ENCODE peak calls at places on chromosome 19, in five cellular contexts. V, R, X, L and E are unnamed samples.

GRCh38 chr19:49877020-49877878 is at the start of the genes AKT1S1 and TBC1D17:
- DNase-seq in L (peak), R (peak), V (peak), X (peak), E (peak)

GRCh38 chr19:31348416-31349159 is 648 bp downstream of the TSHZ3 start:
- DNase-seq in V (no peak), X (no peak), L (no peak), R (peak), E (no peak)

GRCh38 chr19:307111-307531 is 15.9 kb upstream of the PLPP2 start:
- DNase-seq in V (no peak), L (no peak), X (no peak), R (no peak), E (no peak)

GRCh38 chr19:34253711-34254551 is 423 bp upstream of the GARRE1 start:
- DNase-seq in V (peak), R (no peak), L (no peak), X (peak), E (no peak)

GRCh38 chr19:14369399-14370168 is 11.7 kb upstream of the ADGRE5 start:
- DNase-seq in R (no peak), V (no peak), L (no peak), X (no peak), E (peak)

GRCh38 chr19:41936961-41937360 is 8.7 kb upstream of the ERFL start:
- DNase-seq in V (no peak), X (no peak), L (no peak), R (no peak), E (no peak)

GRCh38 chr19:1566392-1567115 is 1.6 kb downstream of the MEX3D start:
- DNase-seq in V (peak), X (peak), R (peak), L (no peak), E (no peak)

GRCh38 chr19:34504809-34505291 is 23.3 kb downstream of the WTIP start:
- DNase-seq in R (no peak), X (no peak), V (no peak), L (no peak), E (no peak)

GRCh38 chr19:18290250-18291018 is 9.0 kb upstream of the JUND start:
- DNase-seq in L (peak), V (no peak), X (no peak), R (no peak), E (no peak)

GRCh38 chr19:38922482-38922881 is 8.1 kb downstream of the SARS2 start:
- DNase-seq in R (no peak), X (no peak), V (no peak), L (no peak), E (no peak)

GRCh38 chr19:1923319-1923718 is 17.7 kb upstream of the CSNK1G2 start:
- DNase-seq in R (no peak), L (no peak), V (no peak), X (no peak), E (no peak)

GRCh38 chr19:48897181-48897580 is 1.4 kb downstream of the TULP2 start:
- DNase-seq in L (no peak), R (no peak), V (no peak), X (no peak), E (no peak)

GRCh38 chr19:46875234-46875633 is 14.4 kb downstream of the ARHGAP35 start:
- DNase-seq in V (no peak), R (no peak), L (no peak), X (no peak), E (no peak)

GRCh38 chr19:23509686-23510450 is 114.6 kb upstream of the ZNF91 start:
- DNase-seq in R (no peak), X (no peak), L (no peak), V (no peak), E (no peak)

GRCh38 chr19:31537136-31537535 is 187.9 kb upstream of the TSHZ3 start:
- DNase-seq in V (no peak), L (no peak), R (no peak), X (no peak), E (no peak)

GRCh38 chr19:8081569-8082550 is 29.3 kb downstream of the CCL25 start:
- DNase-seq in L (no peak), V (no peak), R (peak), X (no peak), E (no peak)

GRCh38 chr19:3723883-3724282 is 15.7 kb downstream of the TJP3 start:
- DNase-seq in R (no peak), L (no peak), X (no peak), V (no peak), E (no peak)

GRCh38 chr19:18731562-18732008 is 48.1 kb downstream of the CRTC1 start:
- DNase-seq in L (no peak), X (peak), V (no peak), R (no peak), E (peak)

GRCh38 chr19:48614436-48615144 is at the start of gene FAM83E:
- DNase-seq in X (no peak), L (no peak), V (peak), R (peak), E (peak)

GRCh38 chr19:7869910-7870511 is 4.2 kb downstream of the PRR36 start:
- DNase-seq in X (peak), V (peak), R (peak), L (no peak), E (peak)

GRCh38 chr19:49710372-49710951 is 19.5 kb downstream of the CPT1C start:
- DNase-seq in R (peak), X (no peak), L (no peak), V (no peak), E (peak)

GRCh38 chr19:49802836-49803528 is 10.1 kb downstream of the FUZ start:
- DNase-seq in V (peak), X (no peak), R (no peak), L (no peak), E (no peak)

GRCh38 chr19:49014123-49014869 is 2.6 kb downstream of the LHB start:
- DNase-seq in X (no peak), L (no peak), V (no peak), R (no peak), E (no peak)

GRCh38 chr19:2040647-2041435 is 10.2 kb downstream of the MKNK2 start:
- DNase-seq in V (no peak), R (no peak), X (no peak), L (no peak), E (no peak)

GRCh38 chr19:34350161-34350561 is 14.8 kb upstream of the GPI start:
- DNase-seq in R (no peak), L (no peak), X (no peak), V (no peak), E (no peak)

GRCh38 chr19:19460258-19460731 is 54.8 kb downstream of the GATAD2A start:
- DNase-seq in X (no peak), R (no peak), L (no peak), V (no peak), E (no peak)

GRCh38 chr19:13869324-13869723 is 7.6 kb upstream of the NANOS3 start:
- DNase-seq in L (no peak), V (no peak), X (no peak), R (no peak), E (no peak)

GRCh38 chr19:40213251-40213793 is 4.9 kb downstream of the TTC9B start:
- DNase-seq in L (no peak), X (no peak), R (no peak), V (no peak), E (no peak)

GRCh38 chr19:3586707-3587346 is 1.5 kb downstream of the GIPC3 start:
- DNase-seq in L (no peak), V (no peak), R (no peak), X (no peak), E (no peak)

GRCh38 chr19:35518313-35518712 is 4.9 kb upstream of the DMKN start:
- DNase-seq in R (peak), V (no peak), X (no peak), L (no peak), E (no peak)

GRCh38 chr19:46715620-46716012 is 1.3 kb downstream of the PRKD2 start:
- DNase-seq in X (no peak), R (no peak), L (no peak), V (no peak), E (no peak)

GRCh38 chr19:13176345-13176744 is 26.1 kb downstream of the IER2 start:
- DNase-seq in R (no peak), X (no peak), L (no peak), V (no peak), E (no peak)

GRCh38 chr19:49097453-49098288 is 12.4 kb downstream of the SNRNP70 start:
- DNase-seq in V (peak), R (peak), L (no peak), X (peak), E (peak)

DNA sequence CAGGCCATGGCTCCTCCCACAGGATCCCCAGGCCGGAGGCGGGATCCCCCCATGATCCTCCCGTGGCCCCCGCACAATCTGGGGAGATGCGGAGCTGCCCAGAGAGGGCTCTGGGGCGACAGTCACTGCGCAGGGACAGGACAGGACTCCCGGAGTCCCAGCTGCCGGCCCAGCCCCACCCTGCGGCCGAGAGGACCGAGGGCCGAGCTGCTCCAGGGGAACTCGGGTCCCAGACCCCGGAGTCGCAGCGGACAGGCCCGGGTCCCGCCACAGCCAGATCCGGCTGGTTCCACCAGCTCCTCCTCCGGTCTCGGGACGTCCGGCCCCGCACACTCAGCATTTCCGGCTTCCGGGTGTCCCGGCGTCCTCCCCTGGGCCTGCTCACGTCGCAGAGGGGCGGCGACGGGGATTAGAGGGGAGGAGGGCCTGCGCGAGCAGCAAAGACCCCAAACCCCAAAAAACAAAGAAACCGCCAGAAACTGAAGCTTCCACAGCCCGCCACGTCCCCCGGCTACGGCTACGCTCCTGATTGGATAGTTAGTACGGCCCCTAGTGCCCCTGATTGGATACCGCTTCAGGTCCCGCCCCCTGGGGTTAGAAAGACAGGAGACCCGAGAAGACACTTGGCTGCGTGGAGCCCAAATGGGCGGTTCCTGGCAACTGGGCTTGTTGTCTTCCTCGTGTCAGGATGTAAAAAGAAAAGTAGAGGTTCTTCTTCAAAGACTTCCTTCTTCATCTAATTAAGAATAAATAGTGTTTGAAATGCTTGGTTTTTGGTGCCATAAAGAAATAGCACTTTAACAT is 21.3 kb upstream of the OR10H1 start:
- DNase-seq in X (peak), R (peak), L (peak), V (peak), E (peak)
- TF ChIP-seq CTCF in X (peak), R (no peak), L (no peak), V (no peak), E (no peak)

GRCh38 chr19:5801796-5802616 is 2.9 kb upstream of the NRTN start:
- DNase-seq in R (peak), X (no peak), V (peak), L (no peak), E (peak)
- TF ChIP-seq ESRRA in R (no peak), X (no peak), V (no peak), L (no peak), E (no peak)

DNA sequence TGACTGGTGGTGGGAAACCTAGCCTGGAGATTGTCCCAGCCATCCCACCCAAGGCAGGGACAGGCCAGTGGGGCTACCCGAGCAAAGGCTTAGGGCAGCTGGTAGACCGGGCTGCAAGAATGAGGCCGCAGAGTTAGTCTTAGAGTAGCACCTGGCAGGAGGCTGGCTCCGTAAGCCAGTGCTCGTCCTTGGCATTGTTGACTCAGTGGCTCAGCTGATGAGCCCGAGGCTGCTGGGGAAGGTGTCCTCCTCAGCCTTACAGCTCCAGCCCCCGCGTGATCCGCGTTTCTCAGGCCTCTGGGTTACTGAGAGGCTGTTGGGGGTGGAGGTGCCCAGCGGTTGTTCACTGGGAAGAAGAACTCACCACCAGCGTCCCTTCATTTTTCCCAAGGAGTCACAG is 24.7 kb downstream of the PPP1R37 start:
- DNase-seq in V (no peak), R (no peak), X (no peak), L (no peak), E (no peak)
- TF ChIP-seq CTCF in V (no peak), R (no peak), X (no peak), L (no peak), E (no peak)

DNA sequence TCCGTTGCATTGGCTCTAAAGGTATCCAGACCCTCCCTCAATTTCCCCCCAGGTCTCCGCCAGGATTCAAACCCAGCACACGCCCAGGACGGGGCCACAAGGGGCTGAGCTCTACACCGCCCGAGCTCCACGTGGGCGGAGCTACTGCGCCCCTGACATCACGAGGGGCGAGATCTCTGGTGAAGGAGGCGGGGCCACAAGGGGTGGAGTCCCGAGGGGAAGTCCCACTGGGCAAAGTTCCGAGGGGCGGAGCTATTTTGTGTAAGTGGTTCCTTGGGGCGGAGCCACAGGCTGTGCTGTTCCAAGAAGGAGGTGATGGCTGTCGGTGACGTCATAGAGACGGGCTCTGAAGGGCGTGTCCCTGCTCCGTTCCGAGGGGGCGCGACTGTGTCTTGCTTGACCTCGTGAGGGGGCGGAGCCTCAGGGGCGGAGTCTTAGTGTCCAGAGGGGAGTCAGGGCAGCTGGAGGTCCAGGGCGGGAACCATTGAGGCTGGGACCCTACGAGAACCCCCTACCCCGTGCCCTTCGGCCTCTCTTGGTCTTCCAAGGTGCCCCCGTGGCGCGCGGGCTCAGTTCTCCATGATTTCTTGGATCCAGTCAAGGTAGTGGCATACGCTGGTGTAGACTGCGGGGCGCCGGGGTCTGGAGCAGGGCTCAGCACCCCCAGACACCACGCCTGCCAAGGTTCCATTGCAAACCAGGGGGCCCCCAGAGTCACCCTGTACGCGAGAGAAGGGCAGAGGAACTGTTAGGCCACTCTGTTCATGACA is 1.3 kb upstream of the KLK8 start:
- DNase-seq in R (peak), V (peak), X (no peak), L (no peak), E (peak)
- TF ChIP-seq ESRRA in R (no peak), V (no peak), X (no peak), L (no peak), E (no peak)

GRCh38 chr19:29875931-29876330 is 64.1 kb downstream of the CCNE1 start:
- DNase-seq in R (no peak), X (no peak), V (no peak), L (no peak), E (no peak)

GRCh38 chr19:29873024-29873800 is 61.4 kb downstream of the CCNE1 start:
- DNase-seq in R (peak), X (no peak), V (peak), L (no peak), E (peak)

GRCh38 chr19:29876414-29876813 is 64.6 kb downstream of the CCNE1 start:
- DNase-seq in X (no peak), L (no peak), R (no peak), V (no peak), E (no peak)

GRCh38 chr19:29872224-29872731 is 60.5 kb downstream of the CCNE1 start:
- DNase-seq in V (peak), L (no peak), X (no peak), R (peak), E (peak)

GRCh38 chr19:29873801-29874575 is 62.2 kb downstream of the CCNE1 start:
- DNase-seq in V (no peak), L (no peak), R (no peak), X (no peak), E (no peak)
- TF ChIP-seq CTCF in V (peak), L (no peak), R (peak), X (no peak), E (peak)